ENCODE peak calls at places on chromosomes 3 and 15, in seven cellular contexts. W is effector memory CD4-positive, alpha-beta T cell; D is lung; I is foreskin keratinocyte; O is esophagus squamous epithelium; R is left ventricle myocardium inferior; X is psoas muscle. S is an unnamed sample. For H3K4me1, the result is how much of the 10 kb centered on the place peaks cover.

GRCh38 chr3:174215426-174215825 is 643.7 kb upstream of the NAALADL2 start:
- DNase-seq in W (no peak), O (no peak), X (no peak), R (no peak), I (no peak), D (no peak), S (no peak)

GRCh38 chr3:123807820-123808219 is 76.3 kb downstream of the MYLK start:
- DNase-seq in O (no peak), X (no peak), I (peak), W (no peak), D (no peak), R (no peak), S (no peak)

GRCh38 chr3:37443363-37444035 is 269.1 kb upstream of the LRRFIP2 start:
- DNase-seq in W (no peak), I (peak), X (no peak), D (no peak), R (no peak), O (no peak), S (no peak)

GRCh38 chr3:29333520-29333919 is 52.6 kb downstream of the RBMS3 start:
- DNase-seq in I (peak), W (no peak), R (no peak), X (no peak), D (no peak), O (no peak), S (no peak)

GRCh38 chr3:100496711-100497261 is 4.4 kb downstream of the TMEM45A start:
- DNase-seq in I (peak), O (no peak), D (no peak), R (no peak), X (no peak), W (no peak), S (no peak)

GRCh38 chr3:2837233-2837632 is 272.9 kb downstream of the IL5RA start:
- DNase-seq in O (no peak), W (no peak), R (no peak), X (no peak), I (no peak), D (no peak), S (no peak)

GRCh38 chr3:168272343-168272984 is 176.7 kb upstream of the GOLIM4 start:
- DNase-seq in I (peak), R (no peak), D (no peak), W (no peak), O (no peak), X (no peak), S (no peak)

GRCh38 chr15:74752011-74752410 is 3.4 kb downstream of the CYP1A2 start:
- DNase-seq in X (no peak), W (no peak), I (no peak), R (no peak), D (no peak), O (no peak), S (no peak)

GRCh38 chr3:10088256-10088655 is 19.8 kb downstream of the FANCD2OS start:
- DNase-seq in D (no peak), W (no peak), I (peak), O (no peak), X (no peak), R (no peak), S (no peak)

GRCh38 chr3:25420168-25420567 is 7.9 kb upstream of the RARB start:
- DNase-seq in D (no peak), O (no peak), R (no peak), X (no peak), I (no peak), W (no peak), S (no peak)

GRCh38 chr3:111936191-111936841 is 42.5 kb upstream of the ABHD10 start:
- DNase-seq in X (no peak), R (no peak), I (peak), O (no peak), D (no peak), W (no peak), S (no peak)

GRCh38 chr3:155629006-155629405 is 115.9 kb downstream of the PLCH1 start:
- DNase-seq in O (no peak), D (no peak), R (no peak), X (no peak), I (no peak), W (no peak), S (no peak)

GRCh38 chr3:58414538-58415197 is 19.0 kb downstream of the PDHB start:
- DNase-seq in O (no peak), I (peak), R (peak), D (peak), W (peak), X (peak), S (no peak)

GRCh38 chr15:35690698-35691116 is 144.7 kb upstream of the DPH6 start:
- DNase-seq in D (no peak), X (no peak), O (no peak), W (no peak), I (peak), R (no peak), S (no peak)

GRCh38 chr3:29203846-29204245 is 77.0 kb upstream of the RBMS3 start:
- DNase-seq in R (no peak), D (no peak), O (no peak), X (no peak), W (no peak), I (peak), S (no peak)

GRCh38 chr3:11634081-11634635 is 9.6 kb downstream of the VGLL4 start:
- DNase-seq in O (no peak), D (no peak), X (no peak), I (no peak), W (no peak), R (peak), S (no peak)

GRCh38 chr15:72482275-72482674 is 8.1 kb downstream of the ARIH1 start:
- DNase-seq in X (no peak), W (no peak), I (no peak), O (no peak), R (no peak), D (no peak), S (no peak)

GRCh38 chr3:101950510-101950909 is 101.2 kb downstream of the NFKBIZ start:
- DNase-seq in X (no peak), D (peak), O (no peak), R (no peak), I (peak), W (no peak), S (no peak)

GRCh38 chr3:146539315-146539714 is 5.1 kb downstream of the PLSCR1 start:
- DNase-seq in O (no peak), D (no peak), R (no peak), I (no peak), W (no peak), X (no peak), S (no peak)

GRCh38 chr3:195921334-195921771 is 13.0 kb upstream of the TNK2 start:
- DNase-seq in R (peak), W (no peak), I (peak), D (no peak), O (no peak), X (no peak), S (no peak)

GRCh38 chr15:74889882-74890768 is at the start of gene MPI:
- DNase-seq in W (peak), X (peak), I (peak), R (peak), O (no peak), D (peak), S (peak)

GRCh38 chr3:73746610-73747009 is 121.9 kb upstream of the PDZRN3 start:
- DNase-seq in W (no peak), R (no peak), I (peak), X (no peak), O (no peak), D (no peak), S (no peak)

GRCh38 chr3:5465183-5465582 is 277.7 kb downstream of the EDEM1 start:
- DNase-seq in I (no peak), O (no peak), X (no peak), D (no peak), R (no peak), W (no peak), S (no peak)

GRCh38 chr3:142226474-142226873 is 1.1 kb upstream of the GK5 start:
- DNase-seq in W (no peak), O (no peak), D (no peak), X (no peak), I (no peak), R (no peak), S (no peak)

GRCh38 chr15:68379058-68379758 is 52.8 kb downstream of the ITGA11 start:
- DNase-seq in W (no peak), X (no peak), O (no peak), D (no peak), I (no peak), R (no peak), S (peak)

GRCh38 chr15:101528917-101529299 is 39.4 kb upstream of the PCSK6 start:
- DNase-seq in R (no peak), D (peak), X (no peak), O (no peak), I (no peak), W (no peak), S (no peak)

GRCh38 chr3:104886220-104886995 is 480.3 kb upstream of the ALCAM start:
- DNase-seq in R (no peak), W (no peak), D (no peak), X (no peak), O (no peak), I (no peak), S (no peak)

GRCh38 chr3:128360243-128360642 is 106.4 kb downstream of the DNAJB8 start:
- DNase-seq in X (no peak), I (no peak), O (no peak), R (no peak), W (no peak), D (no peak), S (no peak)

GRCh38 chr15:67107014-67107812 is 41.8 kb downstream of the SMAD3 start:
- DNase-seq in W (no peak), I (peak), O (no peak), X (peak), D (peak), R (peak), S (no peak)

GRCh38 chr15:34360298-34360697 is 6.7 kb downstream of the LPCAT4 start:
- DNase-seq in D (no peak), R (no peak), O (no peak), I (peak), W (no peak), X (no peak), S (no peak)

GRCh38 chr15:71194286-71194685 is 79.0 kb downstream of the THSD4 start:
- DNase-seq in D (no peak), I (no peak), R (no peak), X (no peak), W (no peak), O (no peak), S (no peak)

GRCh38 chr3:128487813-128488635 is 5.0 kb downstream of the GATA2 start:
- DNase-seq in R (peak), I (no peak), O (no peak), D (peak), X (peak), W (no peak), S (no peak)

GRCh38 chr3:51971350-51971749 is 2.5 kb downstream of the ABHD14B start:
- DNase-seq in W (no peak), I (no peak), D (no peak), O (no peak), X (no peak), R (no peak), S (no peak)

GRCh38 chr3:51969841-51970240 is 2.6 kb upstream of the PCBP4 start:
- DNase-seq in X (no peak), R (no peak), W (no peak), O (no peak), D (no peak), I (no peak), S (no peak)

GRCh38 chr3:51968883-51969674 is 1.8 kb upstream of the PCBP4 start:
- DNase-seq in X (no peak), W (no peak), R (no peak), D (no peak), O (no peak), I (no peak), S (no peak)

GRCh38 chr3:51968175-51968681 is 974 bp upstream of the PCBP4 start:
- DNase-seq in W (no peak), O (no peak), R (no peak), X (peak), I (no peak), D (no peak), S (no peak)

DNA sequence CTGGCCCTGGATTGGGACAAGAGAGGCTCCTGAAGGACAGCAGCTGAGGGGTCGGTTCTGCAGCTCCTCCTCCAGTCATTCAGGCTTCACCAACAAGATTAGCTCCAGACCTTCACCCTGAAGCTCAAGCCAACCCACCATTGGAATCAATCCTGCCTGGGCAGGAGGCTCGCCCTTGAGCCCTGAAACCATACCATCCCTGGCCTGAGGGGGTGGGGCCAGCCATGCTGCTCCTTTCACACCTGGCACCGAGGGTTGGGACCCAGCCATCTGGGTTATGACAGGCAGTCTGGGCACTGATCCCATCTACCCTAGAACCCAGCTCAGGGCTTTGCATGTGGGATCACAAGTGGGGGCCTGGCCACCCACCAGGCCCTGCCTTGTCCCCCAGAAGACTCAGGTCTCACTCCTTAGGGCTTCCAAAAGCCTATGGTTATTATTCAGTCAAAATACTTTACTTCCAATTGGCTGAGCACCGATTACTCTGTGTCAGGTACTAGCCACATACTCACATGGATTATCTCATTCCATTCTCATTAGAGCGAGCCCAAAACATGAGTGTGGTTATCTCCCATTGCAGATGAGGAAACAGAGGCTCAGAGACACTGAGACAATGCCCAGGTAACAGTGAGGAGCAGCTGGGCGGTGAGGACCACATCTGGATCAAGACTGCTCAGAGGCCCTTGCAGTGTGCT is 3.1 kb downstream of the ABHD14B start:
- DNase-seq in R (no peak), O (no peak), W (no peak), D (no peak), X (no peak), I (peak), S (no peak)
- H3K4me1 ChIP-seq in R (half or more), O (under half), W (under half), D (under half), X (under half), I (under half), S (half or more)

DNA sequence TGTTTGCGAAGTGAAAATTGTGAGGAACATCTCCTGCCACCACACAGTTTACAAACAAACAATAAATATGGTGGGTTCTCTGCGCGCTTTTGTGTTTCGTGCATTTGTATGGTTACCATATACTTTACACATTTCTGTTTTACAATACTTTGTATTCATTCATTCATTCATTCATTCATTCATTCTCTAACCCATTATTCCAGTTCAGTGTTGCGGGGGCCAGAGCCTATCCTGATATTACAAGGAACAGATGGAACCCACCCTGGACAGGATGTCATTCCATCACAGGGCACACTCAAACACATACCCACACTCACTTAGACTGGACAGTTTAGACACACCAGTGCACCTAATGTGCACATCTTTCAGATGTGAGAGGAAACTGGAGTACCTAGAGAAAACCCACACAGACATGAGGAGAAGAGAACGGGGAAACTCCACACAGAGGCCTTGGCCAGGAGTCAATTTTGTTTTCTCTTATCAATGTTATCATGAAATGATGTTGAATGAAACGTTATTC is 160.5 kb downstream of the FNDC3B start:
- DNase-seq in I (no peak), R (no peak), D (no peak), O (no peak), W (no peak), X (no peak), S (no peak)
- H3K4me1 ChIP-seq in I (under half), R (half or more), D (half or more), O (under half), W (under half), X (under half), S (under half)

DNA sequence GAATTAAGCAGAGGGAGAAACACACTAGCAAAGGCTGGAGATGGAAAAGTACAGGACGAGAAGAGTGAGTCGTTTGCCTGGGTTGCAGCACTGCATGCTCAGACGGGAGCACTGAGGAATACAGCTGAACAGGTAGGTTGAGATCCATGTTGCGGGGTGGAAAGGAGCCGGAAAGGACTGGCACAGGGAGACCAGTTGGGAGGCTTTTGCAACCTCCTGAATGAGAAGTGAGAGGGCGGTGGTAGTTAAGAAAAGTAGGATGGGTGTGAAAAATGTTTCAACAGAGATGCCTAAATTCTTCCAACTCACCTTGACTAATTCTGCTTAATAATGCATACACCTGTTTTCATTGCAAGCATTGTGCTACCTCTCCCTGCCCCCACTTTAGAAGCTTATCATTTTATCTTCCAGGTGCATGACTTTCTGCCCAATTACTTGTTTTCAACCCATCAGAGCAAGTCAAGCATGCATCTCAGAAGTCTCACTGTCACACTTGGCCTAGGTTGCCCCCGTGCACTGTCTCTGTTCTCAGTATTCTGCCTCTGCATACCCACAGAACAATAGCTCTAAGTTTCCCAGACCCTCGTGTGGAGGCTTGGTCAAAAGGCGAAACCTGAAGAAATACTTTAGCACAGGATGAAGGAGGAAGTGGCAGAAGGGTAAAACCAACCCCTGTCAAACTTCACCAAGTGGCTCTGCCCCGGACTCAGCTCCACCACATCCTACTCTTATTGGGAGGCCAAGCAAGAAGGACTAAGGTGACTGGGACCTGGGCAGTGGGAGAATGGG is 199.3 kb upstream of the BCL6 start:
- DNase-seq in D (no peak), O (no peak), W (no peak), I (no peak), X (no peak), R (no peak), S (no peak)
- H3K4me1 ChIP-seq in D (under half), O (under half), W (under half), I (under half), X (half or more), R (under half), S (under half)

DNA sequence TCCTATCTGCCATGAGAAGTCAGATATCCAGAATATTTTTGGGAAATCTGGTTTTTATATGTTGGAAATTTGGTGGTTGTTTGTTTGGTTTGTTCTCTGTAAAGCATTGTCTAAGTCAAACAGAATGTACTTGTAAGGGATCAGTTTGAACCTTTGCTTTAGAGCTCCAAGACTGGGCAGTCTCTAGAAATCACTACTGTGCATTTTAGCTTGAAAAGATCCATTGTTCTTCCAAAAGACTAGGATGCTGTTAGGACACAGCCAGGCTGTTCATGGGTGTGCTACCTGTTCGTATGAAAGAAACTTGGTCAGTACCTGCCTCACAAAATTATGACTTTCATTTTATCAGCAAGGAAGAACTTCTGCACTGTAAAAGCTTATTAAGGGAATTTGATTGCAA is 182.6 kb downstream of the WDR72 start:
- DNase-seq in D (no peak), O (no peak), R (no peak), W (no peak), I (no peak), X (no peak), S (no peak)
- H3K4me1 ChIP-seq in D (under half), O (under half), R (under half), W (under half), I (under half), X (under half), S (under half)

DNA sequence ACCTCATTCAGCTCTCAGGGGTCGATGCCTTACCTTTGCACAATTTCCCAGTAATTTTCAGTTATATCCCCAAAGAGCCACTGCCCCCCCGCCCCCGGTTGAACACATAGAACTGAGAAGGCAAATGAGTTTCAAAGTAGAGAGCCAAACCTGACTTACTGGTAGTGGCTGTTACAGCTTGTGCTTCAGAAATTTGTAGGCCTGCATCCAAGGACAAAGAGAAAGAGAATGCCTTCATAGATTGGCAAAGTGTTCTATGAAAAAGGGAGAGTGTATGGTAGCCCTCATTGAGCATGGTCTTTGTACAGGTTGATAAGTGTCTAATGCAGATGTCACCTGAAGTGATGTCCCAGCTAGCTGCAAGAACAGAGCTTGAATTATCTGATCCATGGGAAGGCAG is 13.9 kb downstream of the SEMA6D start:
- DNase-seq in R (no peak), X (no peak), I (no peak), D (no peak), W (no peak), O (no peak), S (no peak)
- H3K4me1 ChIP-seq in R (half or more), X (half or more), I (under half), D (under half), W (under half), O (under half), S (under half)